ENCODE peak calls at places on chromosomes 6 and 20, in seven cellular contexts. N is substantia nigra; M is CD4-positive, alpha-beta T cell; K is IMR-90; I is psoas muscle; X is DND-41; E is brain microvascular endothelial cell. Z is an unnamed sample.

GRCh38 chr20:59646487-59646886 is 42.1 kb downstream of the PHACTR3 start:
- DNase-seq in N (no peak), M (no peak), K (no peak), I (no peak), X (no peak), E (no peak), Z (no peak)

GRCh38 chr6:25266425-25267135 is 12.6 kb upstream of the CARMIL1 start:
- DNase-seq in N (no peak), M (no peak), K (no peak), I (no peak), X (no peak), E (no peak), Z (no peak)

GRCh38 chr6:129577691-129578090 is 132.3 kb downstream of the ARHGAP18 start:
- DNase-seq in N (no peak), M (no peak), K (no peak), I (no peak), X (no peak), E (no peak), Z (no peak)

GRCh38 chr6:152232494-152233151 is 404.5 kb downstream of the SYNE1 start:
- DNase-seq in N (no peak), M (no peak), K (peak), I (no peak), X (no peak), E (peak), Z (no peak)

GRCh38 chr6:88698661-88699060 is 264.8 kb downstream of the RNGTT start:
- DNase-seq in N (no peak), M (no peak), K (no peak), I (no peak), X (no peak), E (no peak), Z (no peak)

GRCh38 chr6:54335871-54336270 is 27.6 kb downstream of the TINAG start:
- DNase-seq in N (no peak), M (no peak), K (peak), I (no peak), X (no peak), E (peak), Z (peak)

GRCh38 chr6:6775074-6775473 is 186.6 kb downstream of the LY86 start:
- DNase-seq in N (no peak), M (no peak), K (no peak), I (no peak), X (no peak), E (no peak), Z (no peak)

GRCh38 chr20:16001286-16001685 is 572.0 kb downstream of the KIF16B start:
- DNase-seq in N (no peak), M (no peak), K (no peak), I (no peak), X (no peak), E (no peak), Z (no peak)

GRCh38 chr20:13261460-13262301 is 40.6 kb downstream of the ISM1 start:
- DNase-seq in N (no peak), M (peak), K (peak), I (peak), X (peak), E (peak), Z (no peak)

GRCh38 chr6:29976588-29977424 is 34.5 kb downstream of the HLA-A start:
- DNase-seq in N (no peak), M (peak), K (peak), I (peak), X (no peak), E (peak), Z (no peak)

GRCh38 chr6:104606361-104606760 is 253.4 kb downstream of the HACE1 start:
- DNase-seq in N (no peak), M (no peak), K (no peak), I (no peak), X (no peak), E (no peak), Z (no peak)

GRCh38 chr6:41335296-41335695 is at the start of gene NCR2:
- DNase-seq in N (no peak), M (no peak), K (no peak), I (no peak), X (peak), E (no peak), Z (no peak)

GRCh38 chr6:130959938-130960337 is 103.1 kb downstream of the EPB41L2 start:
- DNase-seq in N (no peak), M (no peak), K (peak), I (no peak), X (no peak), E (no peak), Z (no peak)

GRCh38 chr6:122494665-122495272 is 23.2 kb upstream of the SERINC1 start:
- DNase-seq in N (no peak), M (no peak), K (no peak), I (no peak), X (no peak), E (no peak), Z (no peak)

GRCh38 chr20:47191074-47191673 is 165.3 kb downstream of the ZMYND8 start:
- DNase-seq in N (no peak), M (no peak), K (peak), I (no peak), X (no peak), E (no peak), Z (peak)

GRCh38 chr20:24487240-24487639 is 17.8 kb downstream of the SYNDIG1 start:
- DNase-seq in N (no peak), M (no peak), K (no peak), I (no peak), X (no peak), E (no peak), Z (no peak)

GRCh38 chr6:45543298-45544235 is 165.8 kb upstream of the SUPT3H start:
- DNase-seq in N (no peak), M (no peak), K (peak), I (no peak), X (no peak), E (peak), Z (no peak)

GRCh38 chr20:63835031-63835858 is 4.2 kb upstream of the ZBTB46 start:
- DNase-seq in N (no peak), M (no peak), K (peak), I (peak), X (no peak), E (peak), Z (peak)

GRCh38 chr20:57514273-57514751 is 10.6 kb downstream of the CTCFL start:
- DNase-seq in N (peak), M (no peak), K (peak), I (peak), X (peak), E (peak), Z (no peak)

GRCh38 chr20:20413801-20414200 is 45.9 kb downstream of the INSM1 start:
- DNase-seq in N (no peak), M (no peak), K (no peak), I (no peak), X (no peak), E (no peak), Z (no peak)

GRCh38 chr6:84688187-84688878 is 76.1 kb downstream of the TBX18 start:
- DNase-seq in N (no peak), M (no peak), K (no peak), I (no peak), X (no peak), E (no peak), Z (no peak)

GRCh38 chr20:59831024-59831900 is 102.2 kb downstream of the SYCP2 start:
- DNase-seq in N (no peak), M (no peak), K (no peak), I (no peak), X (no peak), E (no peak), Z (peak)

GRCh38 chr6:129486333-129486732 is 223.6 kb downstream of the ARHGAP18 start:
- DNase-seq in N (no peak), M (no peak), K (no peak), I (no peak), X (no peak), E (no peak), Z (no peak)

GRCh38 chr6:20791074-20791473 is 256.8 kb downstream of the CDKAL1 start:
- DNase-seq in N (no peak), M (no peak), K (no peak), I (no peak), X (no peak), E (no peak), Z (no peak)

GRCh38 chr6:131765853-131766135 is 42.0 kb upstream of the ENPP1 start:
- DNase-seq in N (no peak), M (no peak), K (no peak), I (no peak), X (no peak), E (no peak), Z (no peak)

GRCh38 chr6:163123098-163123497 is 291.4 kb upstream of the QKI start:
- DNase-seq in N (no peak), M (no peak), K (no peak), I (no peak), X (no peak), E (no peak), Z (no peak)

GRCh38 chr6:121393711-121394110 is 41.7 kb upstream of the GJA1 start:
- DNase-seq in N (no peak), M (no peak), K (no peak), I (no peak), X (no peak), E (no peak), Z (no peak)

GRCh38 chr6:3457710-3458605 is 1.1 kb upstream of the SLC22A23 start:
- DNase-seq in N (no peak), M (peak), K (no peak), I (peak), X (no peak), E (no peak), Z (no peak)

GRCh38 chr6:106910999-106911949 is 63.3 kb downstream of the CD24 start:
- DNase-seq in N (no peak), M (no peak), K (no peak), I (no peak), X (no peak), E (no peak), Z (no peak)

GRCh38 chr20:19498756-19499155 is 259.3 kb upstream of the RIN2 start:
- DNase-seq in N (no peak), M (no peak), K (no peak), I (no peak), X (peak), E (no peak), Z (no peak)

GRCh38 chr6:108254436-108255410 is 6.1 kb downstream of the SNX3 start:
- DNase-seq in N (no peak), M (no peak), K (no peak), I (no peak), X (no peak), E (no peak), Z (no peak)

GRCh38 chr6:143692696-143693095 is 14.9 kb downstream of the PHACTR2 start:
- DNase-seq in N (no peak), M (no peak), K (no peak), I (no peak), X (no peak), E (no peak), Z (no peak)

GRCh38 chr6:82331031-82331773 is 32.4 kb upstream of the TPBG start:
- DNase-seq in N (no peak), M (no peak), K (peak), I (no peak), X (no peak), E (no peak), Z (peak)

GRCh38 chr6:39812853-39813533 is 20.8 kb downstream of the DAAM2 start:
- DNase-seq in N (no peak), M (no peak), K (peak), I (no peak), X (no peak), E (no peak), Z (no peak)

GRCh38 chr6:149334682-149335160 is 17.2 kb downstream of the TAB2 start:
- DNase-seq in N (no peak), M (no peak), K (peak), I (no peak), X (no peak), E (peak), Z (peak)

GRCh38 chr20:17822039-17822438 is 122.3 kb downstream of the BANF2 start:
- DNase-seq in N (no peak), M (no peak), K (peak), I (no peak), X (no peak), E (peak), Z (peak)

GRCh38 chr6:69378326-69378725 is 418.5 kb downstream of the LMBRD1 start:
- DNase-seq in N (no peak), M (no peak), K (no peak), I (no peak), X (no peak), E (no peak), Z (no peak)

GRCh38 chr6:50714487-50715379 is 1.4 kb downstream of the TFAP2D start:
- DNase-seq in N (no peak), M (no peak), K (no peak), I (no peak), X (no peak), E (no peak), Z (no peak)

GRCh38 chr6:158769696-158770446 is 49.3 kb downstream of the EZR start:
- DNase-seq in N (no peak), M (no peak), K (no peak), I (no peak), X (no peak), E (no peak), Z (no peak)

GRCh38 chr6:164856138-164856537 is 453.3 kb downstream of the C6orf118 start:
- DNase-seq in N (no peak), M (no peak), K (no peak), I (no peak), X (no peak), E (no peak), Z (no peak)

GRCh38 chr6:36699290-36699689 is 1.7 kb downstream of the RAB44 start:
- DNase-seq in N (no peak), M (no peak), K (no peak), I (peak), X (no peak), E (no peak), Z (no peak)
- H3K27ac ChIP-seq in N (no peak), M (no peak), K (no peak), I (no peak), X (no peak), E (no peak), Z (no peak)

GRCh38 chr6:13941902-13942301 is 17.1 kb downstream of the RNF182 start:
- DNase-seq in N (no peak), M (no peak), K (no peak), I (no peak), X (no peak), E (no peak), Z (no peak)
- H3K27ac ChIP-seq in N (no peak), M (no peak), K (no peak), I (no peak), X (no peak), E (no peak), Z (no peak)

GRCh38 chr6:31792741-31793140 is 2.8 kb downstream of the VARS1 start:
- DNase-seq in N (no peak), M (no peak), K (peak), I (no peak), X (no peak), E (peak), Z (peak)
- H3K27ac ChIP-seq in N (no peak), M (no peak), K (no peak), I (peak), X (no peak), E (peak), Z (peak)

GRCh38 chr6:109348246-109348645 is 34.0 kb downstream of the CD164 start:
- DNase-seq in N (no peak), M (no peak), K (no peak), I (no peak), X (no peak), E (no peak), Z (no peak)

GRCh38 chr6:109343518-109343917 is 38.7 kb downstream of the CD164 start:
- DNase-seq in N (no peak), M (no peak), K (no peak), I (no peak), X (no peak), E (no peak), Z (no peak)

GRCh38 chr6:109347779-109348178 is 34.5 kb downstream of the CD164 start:
- DNase-seq in N (no peak), M (no peak), K (no peak), I (no peak), X (no peak), E (no peak), Z (no peak)

GRCh38 chr6:109344226-109344625 is 38.0 kb downstream of the CD164 start:
- DNase-seq in N (no peak), M (no peak), K (no peak), I (no peak), X (no peak), E (no peak), Z (no peak)

DNA sequence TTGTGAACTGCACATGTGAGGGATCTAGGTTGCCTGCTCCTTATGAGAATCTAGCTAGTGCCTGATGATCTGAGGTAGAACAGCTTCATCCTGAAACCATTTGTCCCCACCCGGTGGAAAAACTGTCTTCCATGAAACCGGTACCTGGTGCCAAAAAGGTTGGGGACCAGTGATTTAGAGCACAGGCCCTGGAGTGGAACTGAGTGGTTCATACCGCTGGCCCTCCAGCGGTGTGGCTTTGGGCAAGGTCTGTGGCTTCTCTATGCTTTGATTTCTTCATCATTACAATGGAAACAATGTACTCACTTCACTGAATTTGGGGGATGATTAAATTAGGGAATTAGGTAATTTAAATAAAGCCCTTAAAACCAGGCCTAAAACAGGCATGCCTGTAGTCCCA is 36.3 kb downstream of the CD164 start:
- DNase-seq in N (no peak), M (no peak), K (no peak), I (no peak), X (no peak), E (no peak), Z (no peak)
- H3K27ac ChIP-seq in N (no peak), M (no peak), K (no peak), I (no peak), X (no peak), E (no peak), Z (no peak)

GRCh38 chr6:12509060-12509459 is 207.5 kb upstream of the PHACTR1 start:
- DNase-seq in N (no peak), M (no peak), K (no peak), I (no peak), X (no peak), E (no peak), Z (no peak)

GRCh38 chr6:12508553-12508952 is 208.0 kb upstream of the PHACTR1 start:
- DNase-seq in N (no peak), M (no peak), K (no peak), I (no peak), X (no peak), E (no peak), Z (no peak)

GRCh38 chr6:12506211-12506610 is 210.4 kb upstream of the PHACTR1 start:
- DNase-seq in N (no peak), M (no peak), K (no peak), I (no peak), X (no peak), E (no peak), Z (peak)

GRCh38 chr6:12504325-12504966 is 212.1 kb upstream of the PHACTR1 start:
- DNase-seq in N (no peak), M (no peak), K (peak), I (no peak), X (peak), E (no peak), Z (no peak)

GRCh38 chr6:12507641-12508040 is 208.9 kb upstream of the PHACTR1 start:
- DNase-seq in N (no peak), M (no peak), K (no peak), I (no peak), X (no peak), E (no peak), Z (no peak)
- H3K27ac ChIP-seq in N (no peak), M (no peak), K (no peak), I (no peak), X (no peak), E (no peak), Z (no peak)

GRCh38 chr6:154865291-154865690 is 129.8 kb upstream of the TIAM2 start:
- DNase-seq in N (no peak), M (no peak), K (peak), I (no peak), X (no peak), E (peak), Z (no peak)

GRCh38 chr6:154861825-154862224 is 128.6 kb downstream of the SCAF8 start:
- DNase-seq in N (no peak), M (no peak), K (no peak), I (no peak), X (no peak), E (no peak), Z (no peak)

GRCh38 chr6:154862536-154862935 is 129.3 kb downstream of the SCAF8 start:
- DNase-seq in N (no peak), M (no peak), K (no peak), I (no peak), X (no peak), E (no peak), Z (no peak)

GRCh38 chr6:154868143-154868594 is 126.9 kb upstream of the TIAM2 start:
- DNase-seq in N (no peak), M (no peak), K (peak), I (no peak), X (no peak), E (peak), Z (no peak)

GRCh38 chr6:154864086-154864430 is 130.8 kb downstream of the SCAF8 start:
- DNase-seq in N (no peak), M (no peak), K (no peak), I (no peak), X (no peak), E (no peak), Z (no peak)
- H3K27ac ChIP-seq in N (no peak), M (no peak), K (no peak), I (no peak), X (no peak), E (no peak), Z (no peak)

GRCh38 chr6:5151295-5151954 is 66.3 kb downstream of the PPP1R3G start:
- DNase-seq in N (no peak), M (no peak), K (no peak), I (no peak), X (no peak), E (no peak), Z (no peak)
- H3K27ac ChIP-seq in N (no peak), M (no peak), K (no peak), I (no peak), X (no peak), E (peak), Z (peak)

GRCh38 chr20:50692553-50692933 is 1.2 kb upstream of the RIPOR3 start:
- DNase-seq in N (no peak), M (no peak), K (no peak), I (no peak), X (no peak), E (no peak), Z (no peak)

GRCh38 chr20:50691585-50692552 is 527 bp upstream of the RIPOR3 start:
- DNase-seq in N (no peak), M (no peak), K (peak), I (no peak), X (no peak), E (peak), Z (peak)

GRCh38 chr20:50690562-50690978 is 772 bp downstream of the RIPOR3 start:
- DNase-seq in N (no peak), M (no peak), K (no peak), I (no peak), X (no peak), E (no peak), Z (no peak)

GRCh38 chr20:50689864-50690263 is 1.5 kb downstream of the RIPOR3 start:
- DNase-seq in N (no peak), M (no peak), K (no peak), I (peak), X (no peak), E (no peak), Z (no peak)

GRCh38 chr20:50690979-50691584 is at the start of gene RIPOR3:
- DNase-seq in N (no peak), M (no peak), K (no peak), I (peak), X (no peak), E (no peak), Z (no peak)
- H3K27ac ChIP-seq in N (no peak), M (no peak), K (peak), I (peak), X (no peak), E (no peak), Z (no peak)

DNA sequence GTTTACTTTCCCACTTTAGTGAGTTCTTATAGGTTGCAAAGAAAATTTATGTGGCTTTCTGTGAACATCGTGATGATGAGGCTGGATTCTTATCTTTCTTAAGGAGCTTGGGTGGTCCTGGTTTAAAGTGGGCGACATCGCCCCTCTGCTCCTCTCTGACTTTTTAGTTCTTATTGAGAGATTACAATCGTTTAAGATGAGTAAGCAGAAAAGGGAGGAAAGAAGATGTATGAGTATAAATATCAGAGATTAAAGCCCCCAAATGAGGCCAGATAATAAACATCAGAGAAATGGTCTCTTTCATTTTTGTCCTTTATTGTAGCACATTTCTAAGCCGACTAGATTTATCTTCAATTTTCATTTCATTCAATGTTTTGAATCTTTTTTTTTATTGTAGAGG is 62.1 kb upstream of the PDE7B start:
- DNase-seq in N (no peak), M (no peak), K (no peak), I (no peak), X (no peak), E (no peak), Z (no peak)
- H3K27ac ChIP-seq in N (no peak), M (no peak), K (no peak), I (no peak), X (no peak), E (no peak), Z (no peak)

GRCh38 chr20:32477594-32478512 is 107.3 kb downstream of the NOL4L start:
- DNase-seq in N (no peak), M (no peak), K (no peak), I (peak), X (no peak), E (no peak), Z (no peak)
- H3K27ac ChIP-seq in N (peak), M (peak), K (no peak), I (no peak), X (peak), E (no peak), Z (no peak)